ENCODE peak calls at places on chromosomes 12 and 14, in five cellular contexts. K, H, O, J and D are unnamed samples.

GRCh38 chr14:79542121-79542520 is 669.2 kb downstream of the DIO2 start:
- DNase-seq in K (no peak), H (no peak), O (no peak), J (peak; percentile 65), D (no peak)

GRCh38 chr12:56916996-56917333 is 17.2 kb downstream of the SDR9C7 start:
- DNase-seq in K (no peak), H (no peak), O (no peak), J (no peak), D (no peak)

GRCh38 chr12:132210223-132211055 is 66.2 kb downstream of the NOC4L start:
- DNase-seq in K (no peak), H (no peak), O (no peak), J (no peak), D (no peak)

GRCh38 chr14:100545359-100545758 is 41.9 kb downstream of the BEGAIN start:
- DNase-seq in K (no peak), H (no peak), O (no peak), J (no peak), D (no peak)

GRCh38 chr12:34400423-34400881 is 378.2 kb downstream of the ALG10 start:
- DNase-seq in K (no peak), H (no peak), O (no peak), J (no peak), D (no peak)

GRCh38 chr12:66237505-66238175 is 48.6 kb downstream of the IRAK3 start:
- DNase-seq in K (no peak), H (no peak), O (no peak), J (no peak), D (no peak)

GRCh38 chr12:130438711-130439110 is 101.0 kb downstream of the PIWIL1 start:
- DNase-seq in K (no peak), H (no peak), O (no peak), J (no peak), D (no peak)

GRCh38 chr14:101496779-101497420 is 64.4 kb upstream of the DIO3 start:
- DNase-seq in K (no peak), H (peak; percentile 79), O (no peak), J (no peak), D (no peak)

GRCh38 chr12:123043536-123044001 is 63.1 kb downstream of the ARL6IP4 start:
- DNase-seq in K (peak; percentile 99), H (peak; percentile 41), O (peak; percentile 27), J (peak; percentile 80), D (peak; percentile 97)

GRCh38 chr12:62260733-62261683 is 804 bp downstream of the USP15 start:
- DNase-seq in K (peak; percentile 41), H (peak; percentile 14), O (no peak), J (peak; percentile 28), D (peak; percentile 65)

GRCh38 chr12:62261876-62262275 is 1.7 kb downstream of the USP15 start:
- DNase-seq in K (no peak), H (no peak), O (no peak), J (no peak), D (no peak)

GRCh38 chr12:62259993-62260732 is at the start of gene USP15:
- DNase-seq in K (peak; percentile 97), H (peak; percentile 94), O (peak; percentile 88), J (peak; percentile 96), D (peak; percentile 98)

GRCh38 chr12:62258231-62258630 is 2.0 kb upstream of the USP15 start:
- DNase-seq in K (no peak), H (no peak), O (no peak), J (no peak), D (no peak)

GRCh38 chr12:62259311-62259992 is 752 bp upstream of the USP15 start:
- DNase-seq in K (no peak), H (no peak), O (no peak), J (no peak), D (no peak)
- H3K18ac ChIP-seq in K (peak overlapping the region; percentile 81), H (peak overlapping the region; percentile 99), O (peak overlapping the region; percentile 86), J (peak overlapping the region; percentile 84), D (peak overlapping the region; percentile 76)

GRCh38 chr14:75333523-75334190 is 55.0 kb downstream of the FOS start:
- DNase-seq in K (no peak), H (no peak), O (no peak), J (no peak), D (no peak)
- H3K4me3 ChIP-seq in K (no peak overlapping the region), H (no peak overlapping the region), O (no peak overlapping the region), J (no peak overlapping the region), D (no peak overlapping the region)

DNA sequence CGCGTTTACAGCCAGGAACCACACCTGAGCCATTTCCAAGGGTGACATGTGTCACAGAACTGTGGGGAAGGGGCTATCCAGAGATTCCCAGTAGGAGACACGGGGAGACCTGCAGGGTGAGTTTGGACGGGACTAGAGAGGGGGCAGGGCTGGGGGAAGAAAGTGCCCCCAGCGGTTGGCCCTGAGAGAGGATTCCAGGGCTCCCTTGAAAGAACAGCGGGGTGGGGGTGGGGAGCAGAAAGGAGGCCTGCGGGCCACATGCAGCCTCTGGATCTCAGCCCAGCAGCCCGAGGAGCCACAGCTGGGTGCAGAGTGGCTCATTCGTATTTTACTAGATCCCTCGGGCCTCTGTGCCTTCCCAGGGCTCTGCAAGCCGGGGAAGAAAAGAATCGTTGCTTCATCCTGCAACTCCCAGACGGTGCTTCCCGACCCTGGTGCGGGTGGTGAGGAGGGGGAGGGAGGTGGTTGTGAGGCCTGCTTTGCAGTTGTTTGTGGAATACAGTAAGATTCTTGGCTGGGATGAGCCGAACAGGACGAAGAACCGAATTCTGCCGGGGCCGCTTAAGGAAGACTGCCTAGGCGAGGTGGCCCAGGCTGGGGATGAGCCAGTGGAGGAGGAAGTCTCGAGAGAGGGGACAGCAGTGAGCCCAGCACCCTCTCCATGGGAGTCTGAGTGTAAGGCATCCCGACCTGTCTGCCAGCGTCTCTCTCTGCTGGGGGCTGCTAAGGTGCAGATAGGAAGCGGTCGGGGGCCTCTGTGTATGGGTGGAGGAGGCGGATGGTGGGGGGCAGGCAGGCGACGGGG is 36.1 kb upstream of the ANKRD9 start:
- DNase-seq in K (peak; percentile 17), H (no peak), O (no peak), J (peak; percentile 44), D (peak; percentile 33)
- H2AFZ ChIP-seq in K (peak overlapping the region; percentile 81), H (peak overlapping the region; percentile 91), O (peak overlapping the region; percentile 15), J (peak overlapping the region; percentile 31), D (no peak overlapping the region)

GRCh38 chr14:35878272-35879140 is 52.4 kb downstream of the BRMS1L start:
- DNase-seq in K (peak; percentile 93), H (no peak), O (no peak), J (peak; percentile 36), D (peak; percentile 94)

GRCh38 chr14:35881280-35881679 is 55.1 kb downstream of the BRMS1L start:
- DNase-seq in K (no peak), H (no peak), O (no peak), J (no peak), D (no peak)

GRCh38 chr14:35879654-35880249 is 53.6 kb downstream of the BRMS1L start:
- DNase-seq in K (peak; percentile 20), H (no peak), O (no peak), J (peak; percentile 29), D (peak; percentile 43)

GRCh38 chr14:35879141-35879648 is 53.1 kb downstream of the BRMS1L start:
- DNase-seq in K (peak; percentile 11), H (no peak), O (no peak), J (peak; percentile 9), D (peak; percentile 79)

GRCh38 chr14:35883677-35884293 is 57.6 kb downstream of the BRMS1L start:
- DNase-seq in K (peak; percentile 18), H (no peak), O (no peak), J (peak; percentile 75), D (peak; percentile 34)
- H3K18ac ChIP-seq in K (no peak overlapping the region), H (no peak overlapping the region), O (no peak overlapping the region), J (no peak overlapping the region), D (no peak overlapping the region)

GRCh38 chr12:54000105-54000773 is at the start of gene HOXC9:
- DNase-seq in K (no peak), H (no peak), O (no peak), J (peak; percentile 57), D (no peak)

GRCh38 chr12:53998900-53999236 is 1.1 kb upstream of the HOXC9 start:
- DNase-seq in K (no peak), H (no peak), O (no peak), J (no peak), D (no peak)

GRCh38 chr12:54000774-54001114 is 783 bp downstream of the HOXC9 start:
- DNase-seq in K (no peak), H (no peak), O (no peak), J (no peak), D (no peak)

GRCh38 chr12:53998174-53998899 is 1.6 kb upstream of the HOXC9 start:
- DNase-seq in K (no peak), H (no peak), O (no peak), J (no peak), D (no peak)

GRCh38 chr12:53999596-54000104 is 311 bp upstream of the HOXC9 start:
- DNase-seq in K (peak; percentile 31), H (no peak), O (no peak), J (peak; percentile 78), D (peak; percentile 88)
- H3K4me3 ChIP-seq in K (no peak overlapping the region), H (no peak overlapping the region), O (no peak overlapping the region), J (no peak overlapping the region), D (peak overlapping the region; percentile 87)